ENCODE peak calls at places on chromosomes 3 and 15, in eight cellular contexts. Z is transverse colon, G is stomach, U is sigmoid colon, P is vagina, M is HCT116, R is upper lobe of left lung, W is breast epithelium. X is an unnamed sample.

GRCh38 chr15:66815322-66815721 is 113.3 kb downstream of the SMAD6 start:
- DNase-seq in Z (no peak), G (no peak), U (no peak), P (no peak), M (no peak), R (no peak), W (no peak), X (no peak)

GRCh38 chr15:66766282-66767228 is 64.5 kb downstream of the SMAD6 start:
- DNase-seq in Z (no peak), G (no peak), U (peak), P (no peak), M (no peak), R (no peak), W (no peak), X (no peak)

GRCh38 chr3:164940737-164941136 is 137.6 kb downstream of the SI start:
- DNase-seq in Z (no peak), G (no peak), U (no peak), P (no peak), M (no peak), R (no peak), W (no peak), X (no peak)

GRCh38 chr3:54853573-54854404 is 74.1 kb downstream of the LRTM1 start:
- DNase-seq in Z (peak), G (peak), U (peak), P (no peak), M (no peak), R (peak), W (peak), X (peak)

GRCh38 chr15:96409231-96410138 is 79.0 kb downstream of the NR2F2 start:
- DNase-seq in Z (peak), G (no peak), U (no peak), P (no peak), M (no peak), R (peak), W (no peak), X (no peak)

GRCh38 chr3:38644662-38645053 is 4.8 kb downstream of the SCN5A start:
- DNase-seq in Z (no peak), G (no peak), U (peak), P (no peak), M (no peak), R (no peak), W (no peak), X (peak)

GRCh38 chr15:80977627-80978036 is 12.0 kb downstream of the MESD start:
- DNase-seq in Z (peak), G (peak), U (peak), P (no peak), M (no peak), R (no peak), W (no peak), X (peak)

GRCh38 chr3:72336821-72337479 is 511.3 kb downstream of the SHQ1 start:
- DNase-seq in Z (peak), G (peak), U (peak), P (no peak), M (no peak), R (peak), W (peak), X (peak)

GRCh38 chr15:76996526-76997401 is 1.8 kb downstream of the PSTPIP1 start:
- DNase-seq in Z (no peak), G (no peak), U (peak), P (no peak), M (no peak), R (peak), W (no peak), X (no peak)

GRCh38 chr15:75134748-75135147 is 66.9 kb upstream of the C15orf39 start:
- DNase-seq in Z (no peak), G (no peak), U (no peak), P (no peak), M (no peak), R (no peak), W (no peak), X (no peak)

GRCh38 chr3:50502584-50503423 is 630 bp downstream of the CACNA2D2 start:
- DNase-seq in Z (no peak), G (no peak), U (no peak), P (no peak), M (no peak), R (peak), W (no peak), X (no peak)

GRCh38 chr15:91032919-91033803 is 10.8 kb upstream of the VPS33B start:
- DNase-seq in Z (peak), G (peak), U (no peak), P (no peak), M (peak), R (peak), W (peak), X (peak)

GRCh38 chr3:138442433-138442832 is 8.0 kb downstream of the ESYT3 start:
- DNase-seq in Z (no peak), G (no peak), U (no peak), P (no peak), M (peak), R (no peak), W (no peak), X (peak)

GRCh38 chr15:95196176-95196915 is 965.0 kb downstream of the MCTP2 start:
- DNase-seq in Z (no peak), G (no peak), U (no peak), P (no peak), M (no peak), R (no peak), W (no peak), X (no peak)

GRCh38 chr3:138438896-138439295 is 4.5 kb downstream of the ESYT3 start:
- DNase-seq in Z (no peak), G (no peak), U (no peak), P (no peak), M (no peak), R (no peak), W (no peak), X (no peak)

GRCh38 chr3:9225268-9225667 is 24.2 kb downstream of the SRGAP3 start:
- DNase-seq in Z (no peak), G (no peak), U (no peak), P (no peak), M (no peak), R (no peak), W (no peak), X (no peak)

GRCh38 chr3:58952128-58952917 is 97.5 kb downstream of the CFAP20DC start:
- DNase-seq in Z (no peak), G (no peak), U (no peak), P (no peak), M (no peak), R (no peak), W (no peak), X (no peak)

GRCh38 chr3:46843508-46843907 is 19.7 kb downstream of the MYL3 start:
- DNase-seq in Z (no peak), G (no peak), U (no peak), P (no peak), M (no peak), R (no peak), W (no peak), X (no peak)
- TF ChIP-seq POLR2AphosphoS5 in Z (no peak), G (no peak), U (no peak), P (no peak), M (no peak), R (no peak), W (no peak), X (no peak)

GRCh38 chr3:25863560-25863959 is 73.7 kb downstream of the OXSM start:
- DNase-seq in Z (no peak), G (no peak), U (no peak), P (no peak), M (no peak), R (no peak), W (no peak), X (no peak)
- TF ChIP-seq CTCF in Z (no peak), G (no peak), U (no peak), P (no peak), M (peak), R (no peak), W (no peak), X (no peak)

DNA sequence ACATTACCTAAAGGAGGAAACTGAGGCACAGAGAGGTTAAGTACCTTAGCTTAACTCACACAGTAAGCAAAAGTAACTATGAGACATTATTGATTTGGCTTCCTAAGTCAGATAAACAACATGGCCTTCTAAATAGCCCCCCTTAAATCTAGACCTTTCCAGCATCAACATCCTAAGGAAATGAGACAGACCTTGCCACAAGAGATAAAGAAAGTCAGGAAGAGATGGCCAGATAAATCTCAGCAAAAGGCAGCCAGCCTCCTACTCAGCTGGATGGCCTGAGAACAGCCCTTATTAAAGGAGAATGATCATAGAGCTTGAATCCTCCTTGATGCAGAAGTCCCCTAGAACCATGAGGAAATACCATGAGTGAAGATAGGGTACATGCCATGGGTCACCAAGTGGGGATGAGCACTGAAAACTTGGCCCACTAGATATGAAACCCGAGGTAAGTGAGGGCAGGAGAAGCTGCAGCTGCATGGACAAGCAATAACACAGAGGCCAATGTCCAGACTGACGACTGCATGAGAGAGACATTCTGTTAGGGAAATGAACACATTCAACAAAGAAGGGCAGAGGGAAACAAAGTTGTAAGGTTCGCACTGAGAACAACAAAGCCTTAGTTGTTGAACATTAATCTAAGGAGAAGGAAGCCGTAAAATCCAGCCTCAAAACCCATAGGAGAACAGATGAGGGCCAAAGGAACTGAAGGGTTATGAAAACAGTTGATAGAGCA is 69.6 kb downstream of the ZIC4 start:
- DNase-seq in Z (no peak), G (no peak), U (no peak), P (no peak), M (no peak), R (no peak), W (no peak), X (no peak)
- TF ChIP-seq POLR2A in Z (no peak), G (no peak), U (no peak), P (no peak), M (no peak), R (no peak), W (no peak), X (no peak)

GRCh38 chr3:157469571-157470294 is 33.1 kb downstream of the PTX3 start:
- DNase-seq in Z (no peak), G (no peak), U (no peak), P (no peak), M (no peak), R (no peak), W (no peak), X (no peak)
- TF ChIP-seq POLR2AphosphoS5 in Z (no peak), G (no peak), U (no peak), P (no peak), M (no peak), R (no peak), W (no peak), X (no peak)

DNA sequence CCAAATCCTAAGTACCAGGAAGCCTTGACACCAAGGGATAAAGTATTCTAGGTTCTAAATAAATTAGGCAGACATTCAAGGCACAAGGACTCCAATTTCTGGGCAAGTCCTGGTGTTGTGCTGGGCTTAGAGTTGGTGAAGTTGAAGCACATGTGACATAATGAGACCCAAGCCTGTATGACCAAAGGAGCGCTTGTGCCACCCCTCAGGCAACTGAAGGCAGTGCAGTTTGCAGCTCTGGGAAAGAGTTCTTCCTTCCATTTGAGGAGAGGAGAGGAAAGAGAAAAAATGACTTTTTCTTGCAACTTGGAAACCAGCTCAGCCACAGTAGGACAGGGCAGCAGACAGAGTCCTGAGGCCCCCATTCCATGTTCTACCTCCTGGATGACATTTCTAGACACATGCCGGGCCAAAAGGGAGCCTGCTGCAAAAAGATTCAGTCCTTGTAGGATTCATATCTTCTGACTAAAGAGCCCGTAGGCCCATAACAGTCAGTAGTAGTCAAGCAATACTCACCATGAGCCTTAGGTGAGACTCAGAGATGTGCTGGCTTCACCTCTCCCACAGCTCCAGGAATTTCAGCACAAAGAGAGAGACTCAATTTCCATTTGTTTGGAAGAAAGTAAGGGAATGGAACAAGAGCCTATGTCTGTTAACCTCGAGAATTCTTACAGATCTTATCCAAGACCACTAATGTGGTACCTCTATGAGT is 588.8 kb upstream of the BCHE start:
- DNase-seq in Z (no peak), G (no peak), U (no peak), P (no peak), M (no peak), R (no peak), W (no peak), X (no peak)
- TF ChIP-seq CTCF in Z (no peak), G (no peak), U (no peak), P (no peak), M (peak), R (no peak), W (no peak), X (no peak)

GRCh38 chr3:36989568-36989967 is 3.4 kb downstream of the EPM2AIP1 start:
- DNase-seq in Z (no peak), G (no peak), U (no peak), P (no peak), M (no peak), R (no peak), W (no peak), X (no peak)
- TF ChIP-seq POLR2A in Z (no peak), G (no peak), U (no peak), P (no peak), M (no peak), R (no peak), W (no peak), X (no peak)

X was measured in suprapubic skin.